ENCODE peak calls at places on chromosomes 16 and 17, in nine cellular contexts. One of them, this sample, is unnamed.

GRCh38 chr16:57699481-57699880 is 4.9 kb downstream of the DRC7 start:
- DNase-seq in fibroblast of mammary gland: no peak
- DNase-seq in choroid plexus epithelial cell: no peak
- DNase-seq in upper lobe of right lung: no peak
- DNase-seq in left ventricle myocardium inferior: no peak
- DNase-seq in neural progenitor cell: no peak
- DNase-seq in astrocyte of the spinal cord: no peak
- DNase-seq in brain microvascular endothelial cell: no peak
- DNase-seq in OCI-LY7: no peak
- DNase-seq in this sample: no peak

GRCh38 chr16:71311553-71312158 is 22.5 kb upstream of the CMTR2 start:
- DNase-seq in fibroblast of mammary gland: peak; percentile 14
- DNase-seq in choroid plexus epithelial cell: peak; percentile 27
- DNase-seq in upper lobe of right lung: no peak
- DNase-seq in left ventricle myocardium inferior: no peak
- DNase-seq in neural progenitor cell: peak; percentile 87
- DNase-seq in astrocyte of the spinal cord: peak; percentile 1
- DNase-seq in brain microvascular endothelial cell: no peak
- DNase-seq in OCI-LY7: peak; percentile 52
- DNase-seq in this sample: peak; percentile 14

GRCh38 chr16:27177031-27177774 is 26.1 kb upstream of the KDM8 start:
- DNase-seq in fibroblast of mammary gland: peak; percentile 89
- DNase-seq in choroid plexus epithelial cell: peak; percentile 82
- DNase-seq in upper lobe of right lung: no peak
- DNase-seq in left ventricle myocardium inferior: no peak
- DNase-seq in neural progenitor cell: no peak
- DNase-seq in astrocyte of the spinal cord: peak; percentile 63
- DNase-seq in brain microvascular endothelial cell: peak; percentile 72
- DNase-seq in OCI-LY7: no peak
- DNase-seq in this sample: peak; percentile 92

GRCh38 chr16:23500212-23500865 is 10.0 kb downstream of the GGA2 start:
- DNase-seq in fibroblast of mammary gland: no peak
- DNase-seq in choroid plexus epithelial cell: no peak
- DNase-seq in upper lobe of right lung: peak; percentile 67
- DNase-seq in left ventricle myocardium inferior: no peak
- DNase-seq in neural progenitor cell: no peak
- DNase-seq in astrocyte of the spinal cord: no peak
- DNase-seq in brain microvascular endothelial cell: no peak
- DNase-seq in OCI-LY7: no peak
- DNase-seq in this sample: no peak

GRCh38 chr17:78789149-78789662 is 7.1 kb upstream of the CYTH1 start:
- DNase-seq in fibroblast of mammary gland: no peak
- DNase-seq in choroid plexus epithelial cell: no peak
- DNase-seq in upper lobe of right lung: no peak
- DNase-seq in left ventricle myocardium inferior: no peak
- DNase-seq in neural progenitor cell: no peak
- DNase-seq in astrocyte of the spinal cord: no peak
- DNase-seq in brain microvascular endothelial cell: no peak
- DNase-seq in OCI-LY7: no peak
- DNase-seq in this sample: no peak

GRCh38 chr16:78976212-78976611 is 624.3 kb downstream of the MAF start:
- DNase-seq in fibroblast of mammary gland: no peak
- DNase-seq in choroid plexus epithelial cell: no peak
- DNase-seq in upper lobe of right lung: no peak
- DNase-seq in left ventricle myocardium inferior: no peak
- DNase-seq in neural progenitor cell: no peak
- DNase-seq in astrocyte of the spinal cord: no peak
- DNase-seq in brain microvascular endothelial cell: no peak
- DNase-seq in OCI-LY7: no peak
- DNase-seq in this sample: no peak

GRCh38 chr16:50285406-50286003 is 19.2 kb downstream of the ADCY7 start:
- DNase-seq in fibroblast of mammary gland: no peak
- DNase-seq in choroid plexus epithelial cell: no peak
- DNase-seq in upper lobe of right lung: no peak
- DNase-seq in left ventricle myocardium inferior: no peak
- DNase-seq in neural progenitor cell: no peak
- DNase-seq in astrocyte of the spinal cord: no peak
- DNase-seq in brain microvascular endothelial cell: no peak
- DNase-seq in OCI-LY7: no peak
- DNase-seq in this sample: no peak

GRCh38 chr17:15180121-15180561 is 85.0 kb downstream of the PMP22 start:
- DNase-seq in fibroblast of mammary gland: no peak
- DNase-seq in choroid plexus epithelial cell: no peak
- DNase-seq in upper lobe of right lung: no peak
- DNase-seq in left ventricle myocardium inferior: no peak
- DNase-seq in neural progenitor cell: no peak
- DNase-seq in astrocyte of the spinal cord: no peak
- DNase-seq in brain microvascular endothelial cell: no peak
- DNase-seq in OCI-LY7: no peak
- DNase-seq in this sample: no peak

GRCh38 chr17:74240637-74241036 is 27.3 kb downstream of the TTYH2 start:
- DNase-seq in fibroblast of mammary gland: peak; percentile 83
- DNase-seq in choroid plexus epithelial cell: peak; percentile 41
- DNase-seq in upper lobe of right lung: no peak
- DNase-seq in left ventricle myocardium inferior: peak; percentile 55
- DNase-seq in neural progenitor cell: no peak
- DNase-seq in astrocyte of the spinal cord: peak; percentile 9
- DNase-seq in brain microvascular endothelial cell: no peak
- DNase-seq in OCI-LY7: no peak
- DNase-seq in this sample: peak; percentile 24

GRCh38 chr17:82222816-82223215 is 6.0 kb upstream of the SLC16A3 start:
- DNase-seq in fibroblast of mammary gland: no peak
- DNase-seq in choroid plexus epithelial cell: no peak
- DNase-seq in upper lobe of right lung: no peak
- DNase-seq in left ventricle myocardium inferior: no peak
- DNase-seq in neural progenitor cell: no peak
- DNase-seq in astrocyte of the spinal cord: no peak
- DNase-seq in brain microvascular endothelial cell: no peak
- DNase-seq in OCI-LY7: no peak
- DNase-seq in this sample: peak; percentile 18

GRCh38 chr17:41739661-41740352 is 5.4 kb upstream of the HAP1 start:
- DNase-seq in fibroblast of mammary gland: peak; percentile 46
- DNase-seq in choroid plexus epithelial cell: no peak
- DNase-seq in upper lobe of right lung: no peak
- DNase-seq in left ventricle myocardium inferior: no peak
- DNase-seq in neural progenitor cell: no peak
- DNase-seq in astrocyte of the spinal cord: no peak
- DNase-seq in brain microvascular endothelial cell: no peak
- DNase-seq in OCI-LY7: no peak
- DNase-seq in this sample: no peak

GRCh38 chr17:48570325-48571023 is 7.7 kb downstream of the HOXB4 start:
- DNase-seq in fibroblast of mammary gland: no peak
- DNase-seq in choroid plexus epithelial cell: no peak
- DNase-seq in upper lobe of right lung: no peak
- DNase-seq in left ventricle myocardium inferior: no peak
- DNase-seq in neural progenitor cell: no peak
- DNase-seq in astrocyte of the spinal cord: no peak
- DNase-seq in brain microvascular endothelial cell: no peak
- DNase-seq in OCI-LY7: no peak
- DNase-seq in this sample: no peak

GRCh38 chr17:65662166-65662565 is 100.7 kb upstream of the AXIN2 start:
- DNase-seq in fibroblast of mammary gland: peak; percentile 57
- DNase-seq in choroid plexus epithelial cell: peak; percentile 85
- DNase-seq in upper lobe of right lung: no peak
- DNase-seq in left ventricle myocardium inferior: no peak
- DNase-seq in neural progenitor cell: no peak
- DNase-seq in astrocyte of the spinal cord: no peak
- DNase-seq in brain microvascular endothelial cell: no peak
- DNase-seq in OCI-LY7: no peak
- DNase-seq in this sample: peak; percentile 78

DNA sequence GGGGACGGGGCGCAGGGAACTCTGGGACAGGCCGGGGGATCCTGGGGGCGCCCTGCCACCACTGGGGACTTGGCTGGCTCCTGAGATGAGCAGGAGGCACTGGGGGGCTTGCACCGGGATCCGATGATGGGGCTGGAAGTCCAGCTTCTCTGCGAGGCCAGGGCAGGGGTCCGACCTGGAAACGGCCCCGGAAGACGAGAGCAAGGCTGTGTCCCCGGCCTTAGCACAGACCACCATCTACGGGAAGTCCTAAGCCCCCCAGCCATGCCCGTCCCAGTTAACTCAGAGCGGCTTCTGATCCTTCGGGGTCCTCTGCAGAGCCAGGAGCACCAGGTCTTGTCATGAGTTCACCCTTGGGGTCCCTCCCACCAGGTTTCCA is 573 bp downstream of the CDT1 start:
- DNase-seq in fibroblast of mammary gland: no peak
- DNase-seq in choroid plexus epithelial cell: no peak
- DNase-seq in upper lobe of right lung: no peak
- DNase-seq in left ventricle myocardium inferior: no peak
- DNase-seq in neural progenitor cell: no peak
- DNase-seq in astrocyte of the spinal cord: no peak
- DNase-seq in brain microvascular endothelial cell: no peak
- DNase-seq in OCI-LY7: no peak
- DNase-seq in this sample: no peak
- H3K4me3 ChIP-seq in fibroblast of mammary gland: peak overlapping the region; percentile 62
- H3K4me3 ChIP-seq in choroid plexus epithelial cell: peak overlapping the region; percentile 71
- H3K4me3 ChIP-seq in upper lobe of right lung: no peak overlapping the region
- H3K4me3 ChIP-seq in left ventricle myocardium inferior: peak overlapping the region; percentile 73
- H3K4me3 ChIP-seq in neural progenitor cell: peak overlapping the region; percentile 76
- H3K4me3 ChIP-seq in astrocyte of the spinal cord: peak overlapping the region; percentile 55
- H3K4me3 ChIP-seq in brain microvascular endothelial cell: peak overlapping the region; percentile 59
- H3K4me3 ChIP-seq in OCI-LY7: peak overlapping the region; percentile 88
- H3K4me3 ChIP-seq in this sample: peak overlapping the region; percentile 35

GRCh38 chr17:40287159-40287493 is 553 bp upstream of the CDC6 start:
- DNase-seq in fibroblast of mammary gland: no peak
- DNase-seq in choroid plexus epithelial cell: no peak
- DNase-seq in upper lobe of right lung: no peak
- DNase-seq in left ventricle myocardium inferior: no peak
- DNase-seq in neural progenitor cell: no peak
- DNase-seq in astrocyte of the spinal cord: no peak
- DNase-seq in brain microvascular endothelial cell: no peak
- DNase-seq in OCI-LY7: no peak
- DNase-seq in this sample: no peak

GRCh38 chr17:40286473-40286872 is 1.2 kb upstream of the CDC6 start:
- DNase-seq in fibroblast of mammary gland: no peak
- DNase-seq in choroid plexus epithelial cell: no peak
- DNase-seq in upper lobe of right lung: no peak
- DNase-seq in left ventricle myocardium inferior: no peak
- DNase-seq in neural progenitor cell: no peak
- DNase-seq in astrocyte of the spinal cord: no peak
- DNase-seq in brain microvascular endothelial cell: no peak
- DNase-seq in OCI-LY7: no peak
- DNase-seq in this sample: no peak

GRCh38 chr17:40281663-40282062 is 6.0 kb upstream of the CDC6 start:
- DNase-seq in fibroblast of mammary gland: no peak
- DNase-seq in choroid plexus epithelial cell: peak; percentile 7
- DNase-seq in upper lobe of right lung: no peak
- DNase-seq in left ventricle myocardium inferior: no peak
- DNase-seq in neural progenitor cell: no peak
- DNase-seq in astrocyte of the spinal cord: no peak
- DNase-seq in brain microvascular endothelial cell: no peak
- DNase-seq in OCI-LY7: no peak
- DNase-seq in this sample: no peak

GRCh38 chr17:40283662-40284061 is 4.0 kb upstream of the CDC6 start:
- DNase-seq in fibroblast of mammary gland: peak; percentile 96
- DNase-seq in choroid plexus epithelial cell: peak; percentile 90
- DNase-seq in upper lobe of right lung: no peak
- DNase-seq in left ventricle myocardium inferior: no peak
- DNase-seq in neural progenitor cell: no peak
- DNase-seq in astrocyte of the spinal cord: peak; percentile 95
- DNase-seq in brain microvascular endothelial cell: peak; percentile 72
- DNase-seq in OCI-LY7: no peak
- DNase-seq in this sample: peak; percentile 72

GRCh38 chr17:40284085-40284713 is 3.5 kb upstream of the CDC6 start:
- DNase-seq in fibroblast of mammary gland: peak; percentile 57
- DNase-seq in choroid plexus epithelial cell: peak; percentile 84
- DNase-seq in upper lobe of right lung: no peak
- DNase-seq in left ventricle myocardium inferior: no peak
- DNase-seq in neural progenitor cell: no peak
- DNase-seq in astrocyte of the spinal cord: peak; percentile 90
- DNase-seq in brain microvascular endothelial cell: peak; percentile 63
- DNase-seq in OCI-LY7: no peak
- DNase-seq in this sample: peak; percentile 78
- TF ChIP-seq CTCF in fibroblast of mammary gland: peak; percentile 41
- TF ChIP-seq CTCF in choroid plexus epithelial cell: peak; percentile 43
- TF ChIP-seq CTCF in upper lobe of right lung: peak; percentile 21
- TF ChIP-seq CTCF in left ventricle myocardium inferior: peak; percentile 34
- TF ChIP-seq CTCF in neural progenitor cell: no peak
- TF ChIP-seq CTCF in astrocyte of the spinal cord: peak; percentile 42
- TF ChIP-seq CTCF in brain microvascular endothelial cell: peak; percentile 59
- TF ChIP-seq CTCF in OCI-LY7: peak; percentile 7
- TF ChIP-seq CTCF in this sample: peak; percentile 47

DNA sequence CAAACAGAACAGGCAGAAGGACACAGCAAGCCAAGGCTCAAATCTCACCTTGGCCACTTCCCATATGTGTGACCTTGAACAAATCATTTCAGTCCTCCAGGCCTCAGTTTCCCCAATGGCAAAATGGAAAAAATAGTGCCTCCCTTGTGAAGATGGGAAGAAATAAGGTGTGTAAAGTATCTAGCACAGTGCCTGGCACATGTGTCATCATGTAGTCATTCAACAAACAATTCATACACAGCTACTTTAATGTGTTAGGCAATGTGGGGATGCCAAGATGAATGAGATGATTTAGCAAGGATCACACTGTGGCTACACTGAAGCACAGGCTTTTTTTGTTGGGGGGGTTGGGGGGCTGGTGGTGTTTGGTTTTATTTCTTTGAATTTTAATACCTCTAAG is 13.3 kb downstream of the SRCIN1 start:
- DNase-seq in fibroblast of mammary gland: no peak
- DNase-seq in choroid plexus epithelial cell: no peak
- DNase-seq in upper lobe of right lung: no peak
- DNase-seq in left ventricle myocardium inferior: no peak
- DNase-seq in neural progenitor cell: no peak
- DNase-seq in astrocyte of the spinal cord: no peak
- DNase-seq in brain microvascular endothelial cell: no peak
- DNase-seq in OCI-LY7: no peak
- DNase-seq in this sample: no peak
- H3K4me3 ChIP-seq in fibroblast of mammary gland: no peak overlapping the region
- H3K4me3 ChIP-seq in choroid plexus epithelial cell: no peak overlapping the region
- H3K4me3 ChIP-seq in upper lobe of right lung: no peak overlapping the region
- H3K4me3 ChIP-seq in left ventricle myocardium inferior: no peak overlapping the region
- H3K4me3 ChIP-seq in neural progenitor cell: no peak overlapping the region
- H3K4me3 ChIP-seq in astrocyte of the spinal cord: no peak overlapping the region
- H3K4me3 ChIP-seq in brain microvascular endothelial cell: no peak overlapping the region
- H3K4me3 ChIP-seq in OCI-LY7: no peak overlapping the region
- H3K4me3 ChIP-seq in this sample: no peak overlapping the region

GRCh38 chr16:87924937-87925670 is 11.2 kb downstream of the CA5A start:
- DNase-seq in fibroblast of mammary gland: no peak
- DNase-seq in choroid plexus epithelial cell: no peak
- DNase-seq in upper lobe of right lung: no peak
- DNase-seq in left ventricle myocardium inferior: peak; percentile 46
- DNase-seq in neural progenitor cell: no peak
- DNase-seq in astrocyte of the spinal cord: no peak
- DNase-seq in brain microvascular endothelial cell: no peak
- DNase-seq in OCI-LY7: no peak
- DNase-seq in this sample: no peak
- TF ChIP-seq CTCF in fibroblast of mammary gland: no peak
- TF ChIP-seq CTCF in choroid plexus epithelial cell: no peak
- TF ChIP-seq CTCF in upper lobe of right lung: no peak
- TF ChIP-seq CTCF in left ventricle myocardium inferior: no peak
- TF ChIP-seq CTCF in neural progenitor cell: no peak
- TF ChIP-seq CTCF in astrocyte of the spinal cord: no peak
- TF ChIP-seq CTCF in brain microvascular endothelial cell: no peak
- TF ChIP-seq CTCF in OCI-LY7: no peak
- TF ChIP-seq CTCF in this sample: no peak

DNA sequence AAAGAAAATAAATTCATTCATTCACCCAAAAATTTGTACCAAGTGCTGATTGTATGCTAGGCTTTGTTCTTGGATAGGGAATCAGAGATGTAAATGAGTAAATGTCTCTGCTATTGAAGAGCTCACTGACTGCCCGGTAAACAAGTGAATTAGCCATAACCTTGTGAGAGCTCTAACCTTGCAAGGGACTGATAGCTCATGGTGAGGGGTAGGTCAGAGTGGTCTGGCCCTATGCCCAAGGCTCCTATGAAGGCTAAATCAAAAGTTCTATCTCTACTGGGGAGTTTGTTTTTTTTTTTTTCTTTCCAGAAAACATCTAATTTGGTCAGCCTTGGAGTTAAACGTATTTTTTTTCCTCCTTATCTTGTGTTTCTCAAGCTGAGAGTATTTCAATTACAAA is 172.8 kb upstream of the CDH11 start:
- DNase-seq in fibroblast of mammary gland: no peak
- DNase-seq in choroid plexus epithelial cell: no peak
- DNase-seq in upper lobe of right lung: no peak
- DNase-seq in left ventricle myocardium inferior: no peak
- DNase-seq in neural progenitor cell: no peak
- DNase-seq in astrocyte of the spinal cord: no peak
- DNase-seq in brain microvascular endothelial cell: no peak
- DNase-seq in OCI-LY7: no peak
- DNase-seq in this sample: no peak
- H3K4me3 ChIP-seq in fibroblast of mammary gland: no peak overlapping the region
- H3K4me3 ChIP-seq in choroid plexus epithelial cell: no peak overlapping the region
- H3K4me3 ChIP-seq in upper lobe of right lung: no peak overlapping the region
- H3K4me3 ChIP-seq in left ventricle myocardium inferior: no peak overlapping the region
- H3K4me3 ChIP-seq in neural progenitor cell: no peak overlapping the region
- H3K4me3 ChIP-seq in astrocyte of the spinal cord: no peak overlapping the region
- H3K4me3 ChIP-seq in brain microvascular endothelial cell: no peak overlapping the region
- H3K4me3 ChIP-seq in OCI-LY7: no peak overlapping the region
- H3K4me3 ChIP-seq in this sample: no peak overlapping the region